ENCODE peak calls at places on chromosomes 4 and X, in four cellular contexts. D is CD8-positive, alpha-beta memory T cell; A is neuronal stem cell; R is CD8-positive, alpha-beta T cell. Y is an unnamed sample.

GRCh38 chr4:157804986-157805385 is 367.8 kb downstream of the GASK1B start:
- DNase-seq in D (no peak), A (no peak), R (no peak), Y (no peak)

GRCh38 chrX:47030339-47030738 is 47.9 kb upstream of the RGN start:
- DNase-seq in A (peak; percentile 54), R (peak; percentile 11), D (peak; percentile 4), Y (peak; percentile 40)

GRCh38 chr4:17336524-17336941 is 175.4 kb downstream of the QDPR start:
- DNase-seq in D (peak; percentile 79), R (peak; percentile 64), A (no peak), Y (no peak)

GRCh38 chrX:23952984-23953907 is 45.4 kb downstream of the CXorf58 start:
- DNase-seq in A (no peak), D (peak; percentile 50), R (peak; percentile 23), Y (peak; percentile 80)

GRCh38 chr4:5751073-5751917 is 40.3 kb downstream of the EVC start:
- DNase-seq in R (no peak), D (no peak), A (no peak), Y (peak; percentile 66)

GRCh38 chrX:37883196-37883595 is 35.8 kb upstream of the DYNLT3 start:
- DNase-seq in D (no peak), R (no peak), A (no peak), Y (no peak)

GRCh38 chrX:38970845-38971244 is 169.6 kb downstream of the MID1IP1 start:
- DNase-seq in D (no peak), R (no peak), A (no peak), Y (no peak)

GRCh38 chr4:166673911-166674310 is 560.4 kb downstream of the SPOCK3 start:
- DNase-seq in A (no peak), D (no peak), R (no peak), Y (no peak)

GRCh38 chrX:40816906-40817305 is 81.6 kb upstream of the MED14 start:
- DNase-seq in D (no peak), A (no peak), R (no peak), Y (peak; percentile 48)

GRCh38 chr4:8324640-8325239 is 55.2 kb downstream of the HTRA3 start:
- DNase-seq in A (no peak), R (no peak), D (no peak), Y (no peak)

GRCh38 chr4:122152699-122153328 is 683 bp downstream of the BLTP1 start:
- DNase-seq in R (peak; percentile 18), D (no peak), A (no peak), Y (peak; percentile 50)

GRCh38 chrX:16171944-16172343 is 4.7 kb downstream of the MAGEB17 start:
- DNase-seq in A (no peak), D (no peak), R (no peak), Y (no peak)

GRCh38 chr4:83850435-83850834 is 314.5 kb downstream of the GPAT3 start:
- DNase-seq in R (no peak), D (no peak), A (no peak), Y (no peak)

GRCh38 chr4:77911842-77912450 is 49.3 kb downstream of the MRPL1 start:
- DNase-seq in A (no peak), D (no peak), R (no peak), Y (no peak)

GRCh38 chr4:160981083-160981482 is 1182.7 kb downstream of the FSTL5 start:
- DNase-seq in D (no peak), R (no peak), A (no peak), Y (no peak)

GRCh38 chrX:40097492-40098263 is at the start of gene BCOR:
- DNase-seq in R (peak; percentile 76), D (peak; percentile 70), A (no peak), Y (peak; percentile 95)

GRCh38 chr4:7478665-7479064 is 43.9 kb upstream of the PSAPL1 start:
- DNase-seq in A (no peak), D (no peak), R (no peak), Y (no peak)

GRCh38 chr4:53905935-53906377 is 158.4 kb downstream of the CHIC2 start:
- DNase-seq in D (no peak), R (no peak), A (peak; percentile 29), Y (peak; percentile 25)

GRCh38 chrX:120315776-120316175 is 4.5 kb upstream of the TMEM255A start:
- DNase-seq in A (no peak), R (no peak), D (no peak), Y (no peak)

GRCh38 chr4:53686521-53686920 is 95.2 kb upstream of the LNX1 start:
- DNase-seq in R (no peak), D (no peak), A (no peak), Y (no peak)

GRCh38 chr4:109432676-109433075 is 939 bp upstream of the SEC24B start:
- DNase-seq in R (no peak), D (no peak), A (no peak), Y (no peak)

GRCh38 chr4:11409632-11410031 is 19.1 kb downstream of the HS3ST1 start:
- DNase-seq in A (no peak), R (no peak), D (no peak), Y (no peak)

GRCh38 chr4:39516407-39516966 is 10.8 kb downstream of the UGDH start:
- DNase-seq in R (no peak), A (no peak), D (no peak), Y (no peak)

GRCh38 chr4:16029329-16029728 is 54.5 kb downstream of the PROM1 start:
- DNase-seq in D (no peak), A (no peak), R (no peak), Y (no peak)

DNA sequence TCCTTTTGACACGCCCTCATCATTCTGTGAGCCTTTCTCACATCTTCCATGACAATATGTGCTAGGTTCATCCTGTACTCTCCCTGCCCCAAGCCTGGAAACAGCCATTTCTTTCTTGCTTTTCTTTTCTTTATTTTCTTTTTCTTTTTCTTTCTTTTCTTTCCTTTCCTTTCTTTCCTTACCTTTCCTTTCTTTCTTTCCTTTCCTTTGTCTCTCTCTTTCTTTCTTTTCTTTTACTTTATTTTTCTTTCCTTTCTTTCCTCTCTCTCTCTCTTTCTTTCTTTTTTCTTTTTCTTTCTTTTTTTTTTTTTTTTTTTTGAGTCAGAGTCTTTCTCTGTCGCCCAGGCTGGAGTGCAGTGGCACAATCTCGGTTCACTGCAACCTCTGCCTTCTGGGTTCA is 14.6 kb downstream of the PPP1R3F start:
- DNase-seq in D (no peak), R (no peak), A (no peak), Y (no peak)
- H3K4me3 ChIP-seq in D (no peak overlapping the region), R (no peak overlapping the region), A (no peak overlapping the region), Y (no peak overlapping the region)

GRCh38 chrX:27491397-27491796 is 28.3 kb upstream of the PPP4R3C start:
- DNase-seq in R (no peak), A (no peak), D (no peak), Y (no peak)
- H3K4me3 ChIP-seq in R (no peak overlapping the region), A (no peak overlapping the region), D (no peak overlapping the region), Y (no peak overlapping the region)

GRCh38 chr4:185020293-185020808 is 2.1 kb downstream of the HELT start:
- DNase-seq in R (no peak), A (no peak), D (no peak), Y (peak; percentile 84)
- H3K4me3 ChIP-seq in R (no peak overlapping the region), A (no peak overlapping the region), D (no peak overlapping the region), Y (peak overlapping the region; percentile 26)

GRCh38 chr4:186068581-186069402 is at the start of gene TLR3:
- DNase-seq in D (peak; percentile 17), R (no peak), A (no peak), Y (no peak)
- H3K4me3 ChIP-seq in D (peak within 1 kb of the TSS; percentile 67), R (peak within 1 kb of the TSS; percentile 46), A (no peak within 1 kb of the TSS), Y (no peak within 1 kb of the TSS)

GRCh38 chr4:3035674-3036073 is 38.7 kb downstream of the HTT-AS start:
- DNase-seq in A (no peak), R (no peak), D (no peak), Y (no peak)

GRCh38 chr4:3037957-3038451 is 36.3 kb downstream of the HTT-AS start:
- DNase-seq in D (no peak), A (no peak), R (no peak), Y (no peak)

GRCh38 chr4:3034231-3034630 is 40.1 kb downstream of the HTT-AS start:
- DNase-seq in A (no peak), R (no peak), D (no peak), Y (no peak)

GRCh38 chr4:3035249-3035648 is 39.1 kb downstream of the HTT-AS start:
- DNase-seq in D (no peak), R (no peak), A (no peak), Y (no peak)

GRCh38 chr4:3036131-3036952 is 38.0 kb downstream of the HTT-AS start:
- DNase-seq in A (no peak), D (no peak), R (no peak), Y (peak; percentile 51)
- H3K4me3 ChIP-seq in A (no peak overlapping the region), D (no peak overlapping the region), R (no peak overlapping the region), Y (no peak overlapping the region)

GRCh38 chr4:4641661-4642180 is 99.9 kb upstream of the STX18 start:
- DNase-seq in D (no peak), R (no peak), A (no peak), Y (peak; percentile 68)
- H3K4me3 ChIP-seq in D (no peak overlapping the region), R (no peak overlapping the region), A (no peak overlapping the region), Y (no peak overlapping the region)

GRCh38 chr4:184983660-184984356 is 34.5 kb upstream of the HELT start:
- DNase-seq in A (peak; percentile 26), D (peak; percentile 34), R (peak; percentile 60), Y (peak; percentile 92)
- H3K4me3 ChIP-seq in A (no peak overlapping the region), D (peak overlapping the region; percentile 29), R (peak overlapping the region; percentile 40), Y (no peak overlapping the region)

GRCh38 chr4:1194028-1194900 is 21.9 kb upstream of the SPON2 start:
- DNase-seq in A (no peak), R (no peak), D (no peak), Y (peak; percentile 86)
- H3K4me3 ChIP-seq in A (no peak overlapping the region), R (no peak overlapping the region), D (no peak overlapping the region), Y (no peak overlapping the region)

Y was measured in H7.